ENCODE peak calls at places on chromosomes 5 and 9, in four cellular contexts. I is A549, C is GM12878, J is K562. P is an unnamed sample.

GRCh38 chr5:95815143-95815729 is 7.3 kb downstream of the GLRX start:
- DNase-seq in C (no peak), I (no peak), J (no peak), P (no peak)

GRCh38 chr5:158670199-158670598 is 429.5 kb downstream of the EBF1 start:
- DNase-seq in J (no peak), C (no peak), I (no peak), P (no peak)

GRCh38 chr9:4366649-4367330 is 66.9 kb upstream of the GLIS3 start:
- DNase-seq in I (peak; percentile 74), J (peak; percentile 28), C (no peak), P (peak; percentile 10)

GRCh38 chr5:134446938-134447337 is 35.3 kb upstream of the CDKN2AIPNL start:
- DNase-seq in I (no peak), C (no peak), J (peak; percentile 19), P (no peak)

GRCh38 chr9:121187681-121188305 is 13.9 kb downstream of the RAB14 start:
- DNase-seq in J (no peak), C (no peak), I (no peak), P (no peak)

GRCh38 chr5:172492991-172493390 is 38.7 kb upstream of the SH3PXD2B start:
- DNase-seq in J (no peak), C (no peak), I (no peak), P (no peak)

GRCh38 chr9:116112236-116112635 is 41.4 kb upstream of the PAPPA start:
- DNase-seq in J (no peak), I (no peak), C (no peak), P (no peak)

GRCh38 chr9:126690431-126691051 is 76.8 kb downstream of the LMX1B start:
- DNase-seq in I (peak; percentile 51), C (no peak), J (peak; percentile 78), P (no peak)

GRCh38 chr5:2239237-2239910 is 356.6 kb upstream of the IRX4 start:
- DNase-seq in C (no peak), J (no peak), I (no peak), P (no peak)

GRCh38 chr5:78627766-78628165 is 20.8 kb downstream of the LHFPL2 start:
- DNase-seq in C (no peak), J (no peak), I (no peak), P (no peak)

GRCh38 chr9:115425614-115426013 is 307.7 kb upstream of the TNC start:
- DNase-seq in C (no peak), J (no peak), I (no peak), P (no peak)

GRCh38 chr5:57832873-57833272 is 350.3 kb upstream of the ACTBL2 start:
- DNase-seq in J (no peak), I (no peak), C (no peak), P (no peak)

GRCh38 chr5:133754575-133755169 is 142.3 kb upstream of the FSTL4 start:
- DNase-seq in J (peak; percentile 42), C (peak; percentile 11), I (peak; percentile 53), P (peak; percentile 28)

DNA sequence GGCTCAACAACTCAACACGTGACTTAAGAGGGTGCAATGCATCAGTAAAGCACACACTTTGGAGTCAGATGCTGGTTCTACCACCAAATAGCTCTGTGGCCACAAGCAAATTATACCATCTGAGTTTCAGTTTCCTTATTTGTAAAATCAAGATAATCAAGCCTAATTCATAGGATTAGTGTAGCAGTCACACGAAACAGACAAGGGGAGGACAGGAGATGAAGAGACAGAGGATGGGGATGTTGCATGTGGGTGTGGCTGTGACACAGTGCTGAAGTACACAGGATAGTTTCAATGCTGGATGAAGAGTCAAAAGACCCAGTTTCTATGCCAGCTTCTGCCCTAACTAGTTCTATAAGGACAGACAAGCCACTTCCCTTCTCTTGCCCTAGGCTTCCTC is 60.2 kb downstream of the SPOCK1 start:
- DNase-seq in I (no peak), J (no peak), C (no peak), P (no peak)
- TF ChIP-seq CHD4 in I (no peak), J (no peak), C (no peak), P (no peak)

GRCh38 chr9:33233659-33234335 is 6.2 kb upstream of the SPINK4 start:
- DNase-seq in J (no peak), C (no peak), I (peak; percentile 100), P (no peak)

GRCh38 chr9:33228606-33229005 is 11.4 kb upstream of the SPINK4 start:
- DNase-seq in I (no peak), J (no peak), C (no peak), P (no peak)

GRCh38 chr9:33232866-33233265 is 7.1 kb upstream of the SPINK4 start:
- DNase-seq in I (no peak), C (no peak), J (no peak), P (no peak)

GRCh38 chr9:33229359-33230120 is 10.4 kb upstream of the SPINK4 start:
- DNase-seq in C (no peak), I (peak; percentile 98), J (no peak), P (peak; percentile 78)

DNA sequence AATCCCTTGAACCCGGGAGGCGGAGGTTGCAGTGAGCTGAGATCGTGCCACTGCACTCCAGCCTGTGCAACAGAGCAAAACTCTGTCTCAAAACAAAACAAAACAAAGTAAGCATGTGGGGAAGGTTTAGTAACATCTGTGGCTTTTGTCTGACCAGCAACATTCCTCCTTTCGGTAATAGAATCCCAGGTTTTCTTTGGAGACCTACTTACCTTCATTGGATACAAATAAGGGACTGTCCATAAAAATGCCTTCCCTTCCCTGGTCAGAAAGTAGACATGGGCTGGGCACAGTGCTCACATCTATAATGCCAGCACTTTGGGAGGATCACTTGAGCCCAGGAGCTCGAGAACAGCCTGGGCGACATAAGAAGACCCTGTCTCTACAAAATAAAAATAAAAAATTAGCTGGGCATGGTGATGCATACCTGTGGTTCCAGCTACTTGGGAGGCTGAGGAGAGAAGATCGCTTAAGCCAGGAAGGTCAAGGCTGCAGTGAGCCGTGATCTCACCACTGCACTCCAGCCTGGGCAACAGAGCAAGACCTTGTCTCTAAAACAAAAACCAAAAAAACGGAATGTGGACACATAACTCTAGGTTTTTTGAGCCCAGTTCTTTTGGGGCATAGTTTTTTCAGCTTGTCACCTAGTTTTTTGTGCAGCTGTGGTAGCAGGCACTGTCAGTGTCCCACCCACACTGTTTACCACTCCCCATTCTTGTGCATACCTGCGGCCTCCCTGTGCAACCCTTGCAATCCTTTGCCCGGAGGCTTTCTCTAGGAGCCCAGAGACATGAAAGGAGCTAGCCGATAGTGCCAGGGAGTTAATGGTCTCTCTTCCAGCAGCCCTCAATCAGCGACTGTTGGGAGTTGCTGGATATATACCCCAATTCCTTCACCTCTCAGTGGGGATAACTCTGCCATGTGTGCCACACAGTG is 8.9 kb upstream of the SPINK4 start:
- DNase-seq in C (no peak), I (no peak), J (no peak), P (no peak)
- TF ChIP-seq HDAC2 in C (no peak), I (no peak), J (no peak), P (no peak)

GRCh38 chr9:64773491-64773931 is 511.5 kb downstream of the FOXD4L5 start:
- DNase-seq in I (no peak), J (peak; percentile 1), C (no peak), P (no peak)
- TF ChIP-seq CHD4 in I (no peak), J (no peak), C (no peak), P (no peak)

DNA sequence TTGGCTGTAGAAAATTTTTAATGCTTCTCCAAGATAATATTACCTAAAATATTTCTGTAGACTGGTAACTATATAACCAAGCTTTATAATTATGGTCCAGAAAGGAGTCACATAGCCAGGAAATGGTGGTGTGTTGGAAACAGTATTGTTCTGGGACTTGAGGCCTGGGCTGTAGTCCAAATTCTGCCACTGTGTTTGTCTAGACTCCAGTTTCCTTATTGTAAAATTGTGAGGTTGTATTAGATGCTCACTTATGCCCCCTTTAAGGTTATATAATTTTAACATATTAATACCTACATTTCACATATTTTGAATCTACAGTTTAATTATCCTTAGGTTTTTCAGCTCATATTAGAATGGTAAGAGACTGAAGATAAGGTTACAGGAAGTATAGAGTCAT is 42.4 kb downstream of the STX17 start:
- DNase-seq in C (no peak), J (no peak), I (no peak), P (no peak)
- TF ChIP-seq HDAC2 in C (no peak), J (no peak), I (no peak), P (no peak)